ENCODE peak calls at places on chromosomes 16 and 17, in seven cellular contexts. L is H54; E is NCI-H2029; R is HEK293T; Z is iris pigment epithelial cell; M is activated naive CD4-positive, alpha-beta T cell; Y is astrocyte of the cerebellum. Q is an unnamed sample.

GRCh38 chr17:35795007-35795870 is at the start of gene MMP28:
- DNase-seq in L (peak), E (no peak), R (peak), Z (no peak), M (no peak), Y (no peak), Q (no peak)

GRCh38 chr17:77382356-77382911 is 241.7 kb downstream of the SEC14L1 start:
- DNase-seq in L (no peak), E (no peak), R (no peak), Z (no peak), M (no peak), Y (no peak), Q (no peak)

GRCh38 chr17:1231456-1231855 is 38.8 kb upstream of the BHLHA9 start:
- DNase-seq in L (no peak), E (no peak), R (no peak), Z (no peak), M (no peak), Y (no peak), Q (no peak)

GRCh38 chr17:82148011-82148410 is 50.0 kb upstream of the FASN start:
- DNase-seq in L (no peak), E (no peak), R (no peak), Z (no peak), M (no peak), Y (no peak), Q (no peak)

GRCh38 chr17:47847341-47848197 is 3.4 kb downstream of the SP6 start:
- DNase-seq in L (no peak), E (no peak), R (no peak), Z (peak), M (no peak), Y (no peak), Q (no peak)

GRCh38 chr17:27276653-27277156 is 17.2 kb upstream of the WSB1 start:
- DNase-seq in L (no peak), E (no peak), R (no peak), Z (no peak), M (no peak), Y (no peak), Q (no peak)

GRCh38 chr17:77770331-77771105 is 188.0 kb upstream of the TNRC6C start:
- DNase-seq in L (peak), E (no peak), R (no peak), Z (peak), M (no peak), Y (peak), Q (peak)

GRCh38 chr17:17563530-17563929 is 28.0 kb downstream of the PEMT start:
- DNase-seq in L (no peak), E (no peak), R (no peak), Z (no peak), M (no peak), Y (no peak), Q (no peak)

GRCh38 chr16:49116873-49117272 is 164.8 kb downstream of the CBLN1 start:
- DNase-seq in L (peak), E (no peak), R (no peak), Z (no peak), M (no peak), Y (no peak), Q (no peak)

GRCh38 chr17:51103451-51103850 is 17.2 kb downstream of the SPAG9 start:
- DNase-seq in L (no peak), E (no peak), R (no peak), Z (no peak), M (no peak), Y (no peak), Q (no peak)

GRCh38 chr16:47323241-47323640 is 137.6 kb downstream of the ITFG1 start:
- DNase-seq in L (no peak), E (no peak), R (no peak), Z (peak), M (no peak), Y (no peak), Q (no peak)

Q was measured in GOT3.